ENCODE peak calls at places on chromosome X, in nine cellular contexts. F is GM19239; G is AG20443; P is iPS-NIHi11; Z is pancreas; W is activated T-helper 1 cell treated with anti-CD3 and anti-CD28 coated beads, Interleukin-2, amount 50 U/mL, for 16 hours; B is progenitor cell of endocrine pancreas; E is H54; V is T-helper 2 cell. H is an unnamed sample.

GRCh38 chrX:41145920-41146608 is 60.8 kb downstream of the USP9X start:
- DNase-seq in G (peak), F (no peak), Z (no peak), B (no peak), E (no peak), V (no peak), W (no peak), P (no peak), H (no peak)

GRCh38 chrX:41677183-41677582 is 11.6 kb upstream of the GPR34 start:
- DNase-seq in F (no peak), G (no peak), Z (no peak), B (no peak), P (no peak), V (no peak), W (no peak), E (no peak), H (no peak)

GRCh38 chrX:15269618-15270521 is at the start of gene ASB9:
- DNase-seq in P (peak), V (no peak), W (no peak), B (peak), Z (peak), G (peak), E (peak), F (no peak), H (no peak)

GRCh38 chrX:19616959-19617358 is 101.7 kb upstream of the MAP3K15 start:
- DNase-seq in B (no peak), Z (no peak), G (peak), W (no peak), P (no peak), V (no peak), F (no peak), E (no peak), H (no peak)

GRCh38 chrX:129654652-129655546 is at the start of gene APLN:
- DNase-seq in V (no peak), Z (peak), P (peak), G (peak), E (no peak), W (no peak), F (no peak), B (no peak), H (no peak)

GRCh38 chrX:29813174-29813573 is 402.2 kb upstream of the MAGEB2 start:
- DNase-seq in W (no peak), P (no peak), E (no peak), Z (no peak), F (no peak), G (no peak), B (no peak), V (no peak), H (no peak)

GRCh38 chrX:118392726-118393125 is 46.8 kb downstream of the WDR44 start:
- DNase-seq in G (no peak), W (no peak), E (no peak), P (no peak), F (peak), V (no peak), B (no peak), Z (no peak), H (no peak)

GRCh38 chrX:55907968-55908607 is 190.5 kb downstream of the RRAGB start:
- DNase-seq in F (no peak), E (peak), V (peak), G (peak), Z (peak), B (peak), W (peak), P (peak), H (peak)

GRCh38 chrX:8783100-8784098 is 17.8 kb downstream of the FAM9A start:
- DNase-seq in F (peak), P (peak), W (no peak), B (no peak), G (peak), V (peak), Z (peak), E (no peak), H (peak)

GRCh38 chrX:31266172-31267076 is 194.6 kb upstream of the FTHL17 start:
- DNase-seq in G (peak), V (no peak), E (peak), F (peak), P (peak), Z (peak), W (no peak), B (peak), H (no peak)

GRCh38 chrX:107630031-107630689 is 1.9 kb downstream of the PRPS1 start:
- DNase-seq in B (no peak), E (no peak), W (no peak), Z (no peak), P (no peak), V (no peak), F (no peak), G (no peak), H (no peak)

GRCh38 chrX:12978205-12979010 is 3.5 kb downstream of the TMSB4X start:
- DNase-seq in P (peak), W (peak), B (no peak), G (peak), F (no peak), E (no peak), Z (no peak), V (peak), H (no peak)

GRCh38 chrX:105894721-105895120 is 72.4 kb downstream of the NRK start:
- DNase-seq in G (no peak), F (no peak), Z (no peak), V (no peak), B (no peak), E (no peak), W (no peak), P (no peak), H (no peak)

GRCh38 chrX:134908235-134908834 is 82.5 kb upstream of the SMIM10 start:
- DNase-seq in B (no peak), P (no peak), Z (no peak), E (no peak), F (no peak), V (no peak), G (no peak), W (no peak), H (no peak)

GRCh38 chrX:19382500-19383145 is 38.9 kb downstream of the PDHA1 start:
- DNase-seq in F (peak), Z (peak), G (peak), W (peak), V (peak), B (peak), P (peak), E (no peak), H (peak)

GRCh38 chrX:26918633-26919032 is 544.5 kb downstream of the PPP4R3C start:
- DNase-seq in V (no peak), E (no peak), G (no peak), P (peak), B (no peak), F (no peak), Z (no peak), W (no peak), H (peak)

H was measured in NT2/D1.